ENCODE peak calls at places on chromosomes 5 and 9, in nine cellular contexts. P, D, J, X, T, U, S, H and G are unnamed samples.

GRCh38 chr9:112765281-112765680 is 14.7 kb downstream of the SNX30 start:
- DNase-seq in P (no peak), D (no peak), J (no peak), X (peak; percentile 22), T (peak; percentile 74), U (no peak), S (no peak), H (no peak), G (no peak)

GRCh38 chr9:126436545-126437269 is 110.1 kb downstream of the MVB12B start:
- DNase-seq in P (no peak), D (peak; percentile 17), J (no peak), X (no peak), T (no peak), U (no peak), S (no peak), H (no peak), G (no peak)

GRCh38 chr5:37665272-37665671 is 174.6 kb downstream of the GDNF start:
- DNase-seq in P (peak; percentile 16), D (no peak), J (peak; percentile 61), X (no peak), T (no peak), U (peak; percentile 45), S (no peak), H (no peak), G (no peak)

GRCh38 chr9:34363619-34364351 is 12.9 kb downstream of the MYORG start:
- DNase-seq in P (no peak), D (no peak), J (peak; percentile 12), X (peak; percentile 28), T (no peak), U (no peak), S (no peak), H (peak; percentile 38), G (no peak)

GRCh38 chr9:130905902-130906726 is 9.5 kb upstream of the QRFP start:
- DNase-seq in P (no peak), D (no peak), J (no peak), X (no peak), T (no peak), U (no peak), S (no peak), H (no peak), G (no peak)

GRCh38 chr5:7682379-7682778 is 168.6 kb downstream of the CFAP90 start:
- DNase-seq in P (no peak), D (no peak), J (no peak), X (no peak), T (no peak), U (no peak), S (no peak), H (no peak), G (no peak)

GRCh38 chr9:94560237-94560636 is 5.4 kb downstream of the PCAT7 start:
- DNase-seq in P (no peak), D (no peak), J (no peak), X (no peak), T (no peak), U (no peak), S (no peak), H (no peak), G (no peak)

GRCh38 chr9:71895122-71895521 is 15.9 kb downstream of the ABHD17B start:
- DNase-seq in P (no peak), D (no peak), J (no peak), X (no peak), T (no peak), U (no peak), S (no peak), H (no peak), G (no peak)

GRCh38 chr5:106894964-106895363 is 775.8 kb downstream of the EFNA5 start:
- DNase-seq in P (no peak), D (no peak), J (peak; percentile 20), X (no peak), T (no peak), U (no peak), S (no peak), H (no peak), G (no peak)

GRCh38 chr9:93093449-93094293 is 2.3 kb upstream of the CARD19 start:
- DNase-seq in P (no peak), D (no peak), J (no peak), X (peak; percentile 64), T (no peak), U (no peak), S (peak; percentile 49), H (peak; percentile 59), G (peak; percentile 66)

GRCh38 chr5:105684799-105685198 is 1985.9 kb downstream of the EFNA5 start:
- DNase-seq in P (no peak), D (no peak), J (peak; percentile 32), X (no peak), T (no peak), U (no peak), S (no peak), H (no peak), G (no peak)

GRCh38 chr5:117800261-117800660 is 1188.1 kb downstream of the DTWD2 start:
- DNase-seq in P (no peak), D (no peak), J (peak; percentile 9), X (no peak), T (peak; percentile 71), U (no peak), S (no peak), H (no peak), G (no peak)

GRCh38 chr9:76703270-76703669 is 61.0 kb upstream of the PCA3 start:
- DNase-seq in P (no peak), D (no peak), J (no peak), X (no peak), T (no peak), U (no peak), S (peak; percentile 53), H (no peak), G (peak; percentile 79)

GRCh38 chr5:125700380-125700856 is 722.8 kb upstream of the GRAMD2B start:
- DNase-seq in P (no peak), D (peak; percentile 77), J (no peak), X (no peak), T (no peak), U (peak; percentile 76), S (no peak), H (no peak), G (no peak)

GRCh38 chr5:6370580-6370979 is 7.8 kb downstream of the MED10 start:
- DNase-seq in P (no peak), D (no peak), J (no peak), X (no peak), T (peak; percentile 8), U (no peak), S (no peak), H (no peak), G (no peak)

GRCh38 chr5:172641359-172642045 is 439 bp downstream of the NEURL1B start:
- DNase-seq in P (no peak), D (no peak), J (no peak), X (no peak), T (no peak), U (no peak), S (peak; percentile 45), H (peak; percentile 63), G (no peak)

GRCh38 chr5:149839761-149840160 is 104.8 kb downstream of the PDE6A start:
- DNase-seq in P (no peak), D (no peak), J (no peak), X (no peak), T (no peak), U (no peak), S (no peak), H (no peak), G (no peak)

GRCh38 chr9:126348911-126349550 is 22.4 kb downstream of the MVB12B start:
- DNase-seq in P (no peak), D (no peak), J (no peak), X (no peak), T (no peak), U (no peak), S (no peak), H (no peak), G (no peak)

GRCh38 chr5:3050863-3051262 is 299.4 kb upstream of the IRX2 start:
- DNase-seq in P (no peak), D (no peak), J (no peak), X (no peak), T (no peak), U (no peak), S (no peak), H (no peak), G (no peak)

GRCh38 chr5:122063836-122064235 is 14.2 kb downstream of the LOX start:
- DNase-seq in P (no peak), D (no peak), J (peak; percentile 47), X (no peak), T (no peak), U (no peak), S (no peak), H (no peak), G (no peak)

GRCh38 chr5:159412284-159413046 is 82.2 kb upstream of the IL12B start:
- DNase-seq in P (peak; percentile 2), D (peak; percentile 11), J (no peak), X (peak; percentile 84), T (no peak), U (no peak), S (no peak), H (no peak), G (no peak)

GRCh38 chr9:16434522-16434921 is 435.9 kb downstream of the BNC2 start:
- DNase-seq in P (no peak), D (no peak), J (peak; percentile 62), X (no peak), T (no peak), U (no peak), S (no peak), H (no peak), G (no peak)

GRCh38 chr9:81557957-81558791 is 131.2 kb downstream of the TLE1 start:
- DNase-seq in P (no peak), D (peak; percentile 38), J (peak; percentile 85), X (no peak), T (no peak), U (peak; percentile 44), S (no peak), H (no peak), G (no peak)

GRCh38 chr5:54313311-54314270 is 3.2 kb upstream of the ARL15 start:
- DNase-seq in P (no peak), D (no peak), J (no peak), X (no peak), T (no peak), U (no peak), S (no peak), H (peak; percentile 66), G (no peak)

GRCh38 chr5:54883374-54884194 is 101.8 kb downstream of the ESM1 start:
- DNase-seq in P (no peak), D (no peak), J (peak; percentile 72), X (no peak), T (no peak), U (no peak), S (peak; percentile 69), H (peak; percentile 69), G (no peak)